ENCODE peak calls at places on chromosomes 6 and 20, in eight cellular contexts. One of them, this sample, is unnamed.
A peak's percentile ranks its signal among the peaks of the same experiment; 100 is the strongest.

GRCh38 chr6:28732052-28732451 is 191.7 kb downstream of the TRIM27 start:
- DNase-seq in HEK293T: no peak
- DNase-seq in activated CD8-positive, alpha-beta memory T cell treated with anti-CD3 and anti-CD28 coated beads, Interleukin-2, amount 50 U/mL, for 48 hours: no peak
- DNase-seq in NCI-H510A treated with DMSO at 0.1 percent for 48 hours: no peak
- DNase-seq in T-helper 1 cell: no peak
- DNase-seq in kidney glomerular epithelial cell: no peak
- DNase-seq in NCI-H774: no peak
- DNase-seq in SIG-M5: no peak
- DNase-seq in this sample: no peak

GRCh38 chr20:19257201-19257600 is 44.8 kb downstream of the SLC24A3 start:
- DNase-seq in HEK293T: no peak
- DNase-seq in activated CD8-positive, alpha-beta memory T cell treated with anti-CD3 and anti-CD28 coated beads, Interleukin-2, amount 50 U/mL, for 48 hours: no peak
- DNase-seq in NCI-H510A treated with DMSO at 0.1 percent for 48 hours: no peak
- DNase-seq in T-helper 1 cell: no peak
- DNase-seq in kidney glomerular epithelial cell: no peak
- DNase-seq in NCI-H774: no peak
- DNase-seq in SIG-M5: no peak
- DNase-seq in this sample: no peak

GRCh38 chr6:15299430-15300131 is 53.7 kb downstream of the JARID2 start:
- DNase-seq in HEK293T: no peak
- DNase-seq in activated CD8-positive, alpha-beta memory T cell treated with anti-CD3 and anti-CD28 coated beads, Interleukin-2, amount 50 U/mL, for 48 hours: peak; percentile 78
- DNase-seq in NCI-H510A treated with DMSO at 0.1 percent for 48 hours: no peak
- DNase-seq in T-helper 1 cell: no peak
- DNase-seq in kidney glomerular epithelial cell: no peak
- DNase-seq in NCI-H774: no peak
- DNase-seq in SIG-M5: peak; percentile 79
- DNase-seq in this sample: no peak

GRCh38 chr20:38999965-39000910 is 38.1 kb downstream of the DHX35 start:
- DNase-seq in HEK293T: no peak
- DNase-seq in activated CD8-positive, alpha-beta memory T cell treated with anti-CD3 and anti-CD28 coated beads, Interleukin-2, amount 50 U/mL, for 48 hours: no peak
- DNase-seq in NCI-H510A treated with DMSO at 0.1 percent for 48 hours: no peak
- DNase-seq in T-helper 1 cell: no peak
- DNase-seq in kidney glomerular epithelial cell: no peak
- DNase-seq in NCI-H774: no peak
- DNase-seq in SIG-M5: no peak
- DNase-seq in this sample: no peak

GRCh38 chr6:133892444-133893323 is 3.8 kb downstream of the TCF21 start:
- DNase-seq in HEK293T: no peak
- DNase-seq in activated CD8-positive, alpha-beta memory T cell treated with anti-CD3 and anti-CD28 coated beads, Interleukin-2, amount 50 U/mL, for 48 hours: no peak
- DNase-seq in NCI-H510A treated with DMSO at 0.1 percent for 48 hours: no peak
- DNase-seq in T-helper 1 cell: no peak
- DNase-seq in kidney glomerular epithelial cell: no peak
- DNase-seq in NCI-H774: no peak
- DNase-seq in SIG-M5: no peak
- DNase-seq in this sample: no peak

GRCh38 chr20:18101125-18101820 is 36.4 kb upstream of the KAT14 start:
- DNase-seq in HEK293T: no peak
- DNase-seq in activated CD8-positive, alpha-beta memory T cell treated with anti-CD3 and anti-CD28 coated beads, Interleukin-2, amount 50 U/mL, for 48 hours: no peak
- DNase-seq in NCI-H510A treated with DMSO at 0.1 percent for 48 hours: no peak
- DNase-seq in T-helper 1 cell: no peak
- DNase-seq in kidney glomerular epithelial cell: no peak
- DNase-seq in NCI-H774: no peak
- DNase-seq in SIG-M5: no peak
- DNase-seq in this sample: no peak

GRCh38 chr6:100116409-100117194 is 122.6 kb upstream of the MCHR2 start:
- DNase-seq in HEK293T: peak; percentile 52
- DNase-seq in activated CD8-positive, alpha-beta memory T cell treated with anti-CD3 and anti-CD28 coated beads, Interleukin-2, amount 50 U/mL, for 48 hours: no peak
- DNase-seq in NCI-H510A treated with DMSO at 0.1 percent for 48 hours: peak; percentile 60
- DNase-seq in T-helper 1 cell: no peak
- DNase-seq in kidney glomerular epithelial cell: peak; percentile 53
- DNase-seq in NCI-H774: peak; percentile 93
- DNase-seq in SIG-M5: no peak
- DNase-seq in this sample: peak; percentile 69

GRCh38 chr20:58054744-58055373 is 173.6 kb downstream of the ANKRD60 start:
- DNase-seq in HEK293T: no peak
- DNase-seq in activated CD8-positive, alpha-beta memory T cell treated with anti-CD3 and anti-CD28 coated beads, Interleukin-2, amount 50 U/mL, for 48 hours: peak; percentile 30
- DNase-seq in NCI-H510A treated with DMSO at 0.1 percent for 48 hours: no peak
- DNase-seq in T-helper 1 cell: no peak
- DNase-seq in kidney glomerular epithelial cell: no peak
- DNase-seq in NCI-H774: no peak
- DNase-seq in SIG-M5: no peak
- DNase-seq in this sample: no peak

GRCh38 chr6:115891111-115891669 is 169.5 kb downstream of the FRK start:
- DNase-seq in HEK293T: no peak
- DNase-seq in activated CD8-positive, alpha-beta memory T cell treated with anti-CD3 and anti-CD28 coated beads, Interleukin-2, amount 50 U/mL, for 48 hours: no peak
- DNase-seq in NCI-H510A treated with DMSO at 0.1 percent for 48 hours: no peak
- DNase-seq in T-helper 1 cell: no peak
- DNase-seq in kidney glomerular epithelial cell: peak; percentile 80
- DNase-seq in NCI-H774: no peak
- DNase-seq in SIG-M5: no peak
- DNase-seq in this sample: no peak

GRCh38 chr20:5643936-5644335 is 106.3 kb upstream of the SHLD1 start:
- DNase-seq in HEK293T: no peak
- DNase-seq in activated CD8-positive, alpha-beta memory T cell treated with anti-CD3 and anti-CD28 coated beads, Interleukin-2, amount 50 U/mL, for 48 hours: no peak
- DNase-seq in NCI-H510A treated with DMSO at 0.1 percent for 48 hours: no peak
- DNase-seq in T-helper 1 cell: no peak
- DNase-seq in kidney glomerular epithelial cell: no peak
- DNase-seq in NCI-H774: no peak
- DNase-seq in SIG-M5: no peak
- DNase-seq in this sample: no peak

GRCh38 chr6:13807691-13808090 is 6.7 kb downstream of the MCUR1 start:
- DNase-seq in HEK293T: no peak
- DNase-seq in activated CD8-positive, alpha-beta memory T cell treated with anti-CD3 and anti-CD28 coated beads, Interleukin-2, amount 50 U/mL, for 48 hours: no peak
- DNase-seq in NCI-H510A treated with DMSO at 0.1 percent for 48 hours: no peak
- DNase-seq in T-helper 1 cell: no peak
- DNase-seq in kidney glomerular epithelial cell: no peak
- DNase-seq in NCI-H774: no peak
- DNase-seq in SIG-M5: no peak
- DNase-seq in this sample: no peak

GRCh38 chr6:134774244-134774643 is 175.7 kb downstream of the ALDH8A1 start:
- DNase-seq in HEK293T: no peak
- DNase-seq in activated CD8-positive, alpha-beta memory T cell treated with anti-CD3 and anti-CD28 coated beads, Interleukin-2, amount 50 U/mL, for 48 hours: no peak
- DNase-seq in NCI-H510A treated with DMSO at 0.1 percent for 48 hours: no peak
- DNase-seq in T-helper 1 cell: no peak
- DNase-seq in kidney glomerular epithelial cell: peak; percentile 46
- DNase-seq in NCI-H774: no peak
- DNase-seq in SIG-M5: no peak
- DNase-seq in this sample: peak; percentile 14

GRCh38 chr6:133350928-133351327 is 109.8 kb downstream of the EYA4 start:
- DNase-seq in HEK293T: no peak
- DNase-seq in activated CD8-positive, alpha-beta memory T cell treated with anti-CD3 and anti-CD28 coated beads, Interleukin-2, amount 50 U/mL, for 48 hours: no peak
- DNase-seq in NCI-H510A treated with DMSO at 0.1 percent for 48 hours: no peak
- DNase-seq in T-helper 1 cell: no peak
- DNase-seq in kidney glomerular epithelial cell: no peak
- DNase-seq in NCI-H774: no peak
- DNase-seq in SIG-M5: no peak
- DNase-seq in this sample: no peak

GRCh38 chr20:13061381-13061780 is 52.6 kb downstream of the SPTLC3 start:
- DNase-seq in HEK293T: no peak
- DNase-seq in activated CD8-positive, alpha-beta memory T cell treated with anti-CD3 and anti-CD28 coated beads, Interleukin-2, amount 50 U/mL, for 48 hours: no peak
- DNase-seq in NCI-H510A treated with DMSO at 0.1 percent for 48 hours: peak; percentile 65
- DNase-seq in T-helper 1 cell: no peak
- DNase-seq in kidney glomerular epithelial cell: no peak
- DNase-seq in NCI-H774: peak; percentile 40
- DNase-seq in SIG-M5: no peak
- DNase-seq in this sample: peak; percentile 80

GRCh38 chr6:108903796-108904195 is 55.6 kb downstream of the ARMC2 start:
- DNase-seq in HEK293T: no peak
- DNase-seq in activated CD8-positive, alpha-beta memory T cell treated with anti-CD3 and anti-CD28 coated beads, Interleukin-2, amount 50 U/mL, for 48 hours: no peak
- DNase-seq in NCI-H510A treated with DMSO at 0.1 percent for 48 hours: no peak
- DNase-seq in T-helper 1 cell: no peak
- DNase-seq in kidney glomerular epithelial cell: no peak
- DNase-seq in NCI-H774: no peak
- DNase-seq in SIG-M5: no peak
- DNase-seq in this sample: no peak

GRCh38 chr20:59042151-59042795 is at the start of gene PRELID3B:
- DNase-seq in HEK293T: no peak
- DNase-seq in activated CD8-positive, alpha-beta memory T cell treated with anti-CD3 and anti-CD28 coated beads, Interleukin-2, amount 50 U/mL, for 48 hours: no peak
- DNase-seq in NCI-H510A treated with DMSO at 0.1 percent for 48 hours: no peak
- DNase-seq in T-helper 1 cell: no peak
- DNase-seq in kidney glomerular epithelial cell: peak; percentile 29
- DNase-seq in NCI-H774: no peak
- DNase-seq in SIG-M5: no peak
- DNase-seq in this sample: peak; percentile 34

GRCh38 chr20:24658920-24659660 is 189.7 kb downstream of the SYNDIG1 start:
- DNase-seq in HEK293T: no peak
- DNase-seq in activated CD8-positive, alpha-beta memory T cell treated with anti-CD3 and anti-CD28 coated beads, Interleukin-2, amount 50 U/mL, for 48 hours: no peak
- DNase-seq in NCI-H510A treated with DMSO at 0.1 percent for 48 hours: no peak
- DNase-seq in T-helper 1 cell: no peak
- DNase-seq in kidney glomerular epithelial cell: no peak
- DNase-seq in NCI-H774: no peak
- DNase-seq in SIG-M5: no peak
- DNase-seq in this sample: no peak

GRCh38 chr20:46053416-46053815 is 24.4 kb downstream of the SLC12A5 start:
- DNase-seq in HEK293T: no peak
- DNase-seq in activated CD8-positive, alpha-beta memory T cell treated with anti-CD3 and anti-CD28 coated beads, Interleukin-2, amount 50 U/mL, for 48 hours: no peak
- DNase-seq in NCI-H510A treated with DMSO at 0.1 percent for 48 hours: no peak
- DNase-seq in T-helper 1 cell: no peak
- DNase-seq in kidney glomerular epithelial cell: no peak
- DNase-seq in NCI-H774: no peak
- DNase-seq in SIG-M5: no peak
- DNase-seq in this sample: no peak

This sample was measured in NCI-H345.